ENCODE peak calls at places on chromosomes 13 and 19, in eight cellular contexts. One of them, this sample, is unnamed.

GRCh38 chr13:34364633-34365032 is 546.7 kb downstream of the RFC3 start:
- DNase-seq in fibroblast of mammary gland: peak; percentile 18
- DNase-seq in astrocyte: peak; percentile 44
- DNase-seq in iris pigment epithelial cell: peak; percentile 65
- DNase-seq in stimulated activated CD8-positive, alpha-beta memory T cell treated with anti-CD3 and anti-CD28 coated beads, Interleukin-15, amount 100 ng/mL, for 4 hours: no peak
- DNase-seq in stimulated activated CD4-positive, alpha-beta T cell treated with anti-CD3 and anti-CD28 coated beads, Interleukin-2, amount 100 ng/mL, for 24 hours: no peak
- DNase-seq in activated gamma-delta T cell treated with Interleukin-2 at 50 U/mL for 16 hours: no peak
- DNase-seq in GM03348: no peak
- DNase-seq in this sample: peak; percentile 64

GRCh38 chr19:246551-246950 is 44.7 kb downstream of the PLPP2 start:
- DNase-seq in fibroblast of mammary gland: no peak
- DNase-seq in activated gamma-delta T cell treated with Interleukin-2 at 50 U/mL for 16 hours: no peak
- DNase-seq in GM03348: no peak
- DNase-seq in stimulated activated CD4-positive, alpha-beta T cell treated with anti-CD3 and anti-CD28 coated beads, Interleukin-2, amount 100 ng/mL, for 24 hours: no peak
- DNase-seq in stimulated activated CD8-positive, alpha-beta memory T cell treated with anti-CD3 and anti-CD28 coated beads, Interleukin-15, amount 100 ng/mL, for 4 hours: no peak
- DNase-seq in astrocyte: no peak
- DNase-seq in iris pigment epithelial cell: no peak
- DNase-seq in this sample: no peak

GRCh38 chr13:98454389-98454881 is 122.5 kb downstream of the STK24 start:
- DNase-seq in GM03348: peak; percentile 81
- DNase-seq in stimulated activated CD8-positive, alpha-beta memory T cell treated with anti-CD3 and anti-CD28 coated beads, Interleukin-15, amount 100 ng/mL, for 4 hours: no peak
- DNase-seq in fibroblast of mammary gland: peak; percentile 94
- DNase-seq in iris pigment epithelial cell: peak; percentile 84
- DNase-seq in astrocyte: peak; percentile 88
- DNase-seq in stimulated activated CD4-positive, alpha-beta T cell treated with anti-CD3 and anti-CD28 coated beads, Interleukin-2, amount 100 ng/mL, for 24 hours: no peak
- DNase-seq in activated gamma-delta T cell treated with Interleukin-2 at 50 U/mL for 16 hours: no peak
- DNase-seq in this sample: peak; percentile 67

GRCh38 chr19:15331419-15332310 is 674 bp downstream of the BRD4 start:
- DNase-seq in astrocyte: no peak
- DNase-seq in stimulated activated CD8-positive, alpha-beta memory T cell treated with anti-CD3 and anti-CD28 coated beads, Interleukin-15, amount 100 ng/mL, for 4 hours: peak; percentile 62
- DNase-seq in GM03348: peak; percentile 83
- DNase-seq in fibroblast of mammary gland: peak; percentile 39
- DNase-seq in activated gamma-delta T cell treated with Interleukin-2 at 50 U/mL for 16 hours: peak; percentile 47
- DNase-seq in stimulated activated CD4-positive, alpha-beta T cell treated with anti-CD3 and anti-CD28 coated beads, Interleukin-2, amount 100 ng/mL, for 24 hours: peak; percentile 70
- DNase-seq in iris pigment epithelial cell: peak; percentile 44
- DNase-seq in this sample: no peak

GRCh38 chr13:66224644-66225043 is 1005.5 kb downstream of the PCDH9 start:
- DNase-seq in stimulated activated CD8-positive, alpha-beta memory T cell treated with anti-CD3 and anti-CD28 coated beads, Interleukin-15, amount 100 ng/mL, for 4 hours: no peak
- DNase-seq in astrocyte: no peak
- DNase-seq in iris pigment epithelial cell: no peak
- DNase-seq in GM03348: no peak
- DNase-seq in fibroblast of mammary gland: no peak
- DNase-seq in stimulated activated CD4-positive, alpha-beta T cell treated with anti-CD3 and anti-CD28 coated beads, Interleukin-2, amount 100 ng/mL, for 24 hours: no peak
- DNase-seq in activated gamma-delta T cell treated with Interleukin-2 at 50 U/mL for 16 hours: no peak
- DNase-seq in this sample: no peak

GRCh38 chr13:80336335-80336734 is 4.6 kb downstream of the SPRY2 start:
- DNase-seq in fibroblast of mammary gland: peak; percentile 52
- DNase-seq in GM03348: no peak
- DNase-seq in stimulated activated CD8-positive, alpha-beta memory T cell treated with anti-CD3 and anti-CD28 coated beads, Interleukin-15, amount 100 ng/mL, for 4 hours: no peak
- DNase-seq in activated gamma-delta T cell treated with Interleukin-2 at 50 U/mL for 16 hours: no peak
- DNase-seq in stimulated activated CD4-positive, alpha-beta T cell treated with anti-CD3 and anti-CD28 coated beads, Interleukin-2, amount 100 ng/mL, for 24 hours: no peak
- DNase-seq in iris pigment epithelial cell: peak; percentile 24
- DNase-seq in astrocyte: peak; percentile 29
- DNase-seq in this sample: no peak

GRCh38 chr13:40631605-40632004 is 34.8 kb downstream of the FOXO1 start:
- DNase-seq in astrocyte: no peak
- DNase-seq in iris pigment epithelial cell: no peak
- DNase-seq in activated gamma-delta T cell treated with Interleukin-2 at 50 U/mL for 16 hours: no peak
- DNase-seq in GM03348: no peak
- DNase-seq in stimulated activated CD8-positive, alpha-beta memory T cell treated with anti-CD3 and anti-CD28 coated beads, Interleukin-15, amount 100 ng/mL, for 4 hours: no peak
- DNase-seq in fibroblast of mammary gland: no peak
- DNase-seq in stimulated activated CD4-positive, alpha-beta T cell treated with anti-CD3 and anti-CD28 coated beads, Interleukin-2, amount 100 ng/mL, for 24 hours: no peak
- DNase-seq in this sample: no peak

GRCh38 chr13:66996503-66996902 is 233.6 kb downstream of the PCDH9 start:
- DNase-seq in stimulated activated CD8-positive, alpha-beta memory T cell treated with anti-CD3 and anti-CD28 coated beads, Interleukin-15, amount 100 ng/mL, for 4 hours: no peak
- DNase-seq in stimulated activated CD4-positive, alpha-beta T cell treated with anti-CD3 and anti-CD28 coated beads, Interleukin-2, amount 100 ng/mL, for 24 hours: no peak
- DNase-seq in astrocyte: no peak
- DNase-seq in activated gamma-delta T cell treated with Interleukin-2 at 50 U/mL for 16 hours: no peak
- DNase-seq in GM03348: no peak
- DNase-seq in fibroblast of mammary gland: no peak
- DNase-seq in iris pigment epithelial cell: peak; percentile 34
- DNase-seq in this sample: no peak

GRCh38 chr19:6589711-6590457 is 1.1 kb downstream of the CD70 start:
- DNase-seq in stimulated activated CD4-positive, alpha-beta T cell treated with anti-CD3 and anti-CD28 coated beads, Interleukin-2, amount 100 ng/mL, for 24 hours: no peak
- DNase-seq in stimulated activated CD8-positive, alpha-beta memory T cell treated with anti-CD3 and anti-CD28 coated beads, Interleukin-15, amount 100 ng/mL, for 4 hours: no peak
- DNase-seq in GM03348: no peak
- DNase-seq in iris pigment epithelial cell: no peak
- DNase-seq in astrocyte: no peak
- DNase-seq in activated gamma-delta T cell treated with Interleukin-2 at 50 U/mL for 16 hours: no peak
- DNase-seq in fibroblast of mammary gland: no peak
- DNase-seq in this sample: no peak

GRCh38 chr19:6088677-6089063 is 21.6 kb downstream of the RFX2 start:
- DNase-seq in fibroblast of mammary gland: peak; percentile 76
- DNase-seq in stimulated activated CD8-positive, alpha-beta memory T cell treated with anti-CD3 and anti-CD28 coated beads, Interleukin-15, amount 100 ng/mL, for 4 hours: no peak
- DNase-seq in astrocyte: peak; percentile 67
- DNase-seq in GM03348: peak; percentile 20
- DNase-seq in stimulated activated CD4-positive, alpha-beta T cell treated with anti-CD3 and anti-CD28 coated beads, Interleukin-2, amount 100 ng/mL, for 24 hours: no peak
- DNase-seq in iris pigment epithelial cell: peak; percentile 45
- DNase-seq in activated gamma-delta T cell treated with Interleukin-2 at 50 U/mL for 16 hours: no peak
- DNase-seq in this sample: peak; percentile 37

GRCh38 chr13:101556676-101557121 is 104.2 kb downstream of the ITGBL1 start:
- DNase-seq in stimulated activated CD8-positive, alpha-beta memory T cell treated with anti-CD3 and anti-CD28 coated beads, Interleukin-15, amount 100 ng/mL, for 4 hours: no peak
- DNase-seq in activated gamma-delta T cell treated with Interleukin-2 at 50 U/mL for 16 hours: no peak
- DNase-seq in iris pigment epithelial cell: peak; percentile 49
- DNase-seq in astrocyte: no peak
- DNase-seq in fibroblast of mammary gland: peak; percentile 81
- DNase-seq in GM03348: peak; percentile 69
- DNase-seq in stimulated activated CD4-positive, alpha-beta T cell treated with anti-CD3 and anti-CD28 coated beads, Interleukin-2, amount 100 ng/mL, for 24 hours: no peak
- DNase-seq in this sample: no peak

GRCh38 chr19:1243768-1244692 is 2.5 kb downstream of the ATP5F1D start:
- DNase-seq in stimulated activated CD8-positive, alpha-beta memory T cell treated with anti-CD3 and anti-CD28 coated beads, Interleukin-15, amount 100 ng/mL, for 4 hours: peak; percentile 76
- DNase-seq in fibroblast of mammary gland: peak; percentile 83
- DNase-seq in activated gamma-delta T cell treated with Interleukin-2 at 50 U/mL for 16 hours: peak; percentile 92
- DNase-seq in GM03348: peak; percentile 90
- DNase-seq in iris pigment epithelial cell: peak; percentile 77
- DNase-seq in astrocyte: peak; percentile 51
- DNase-seq in stimulated activated CD4-positive, alpha-beta T cell treated with anti-CD3 and anti-CD28 coated beads, Interleukin-2, amount 100 ng/mL, for 24 hours: peak; percentile 86
- DNase-seq in this sample: peak; percentile 65

GRCh38 chr13:39942177-39942900 is 286.9 kb downstream of the COG6 start:
- DNase-seq in iris pigment epithelial cell: no peak
- DNase-seq in stimulated activated CD4-positive, alpha-beta T cell treated with anti-CD3 and anti-CD28 coated beads, Interleukin-2, amount 100 ng/mL, for 24 hours: no peak
- DNase-seq in stimulated activated CD8-positive, alpha-beta memory T cell treated with anti-CD3 and anti-CD28 coated beads, Interleukin-15, amount 100 ng/mL, for 4 hours: no peak
- DNase-seq in activated gamma-delta T cell treated with Interleukin-2 at 50 U/mL for 16 hours: no peak
- DNase-seq in astrocyte: no peak
- DNase-seq in GM03348: no peak
- DNase-seq in fibroblast of mammary gland: no peak
- DNase-seq in this sample: no peak

GRCh38 chr19:10408511-10409291 is 5.4 kb upstream of the CDC37 start:
- DNase-seq in iris pigment epithelial cell: no peak
- DNase-seq in stimulated activated CD8-positive, alpha-beta memory T cell treated with anti-CD3 and anti-CD28 coated beads, Interleukin-15, amount 100 ng/mL, for 4 hours: no peak
- DNase-seq in activated gamma-delta T cell treated with Interleukin-2 at 50 U/mL for 16 hours: peak; percentile 51
- DNase-seq in fibroblast of mammary gland: no peak
- DNase-seq in stimulated activated CD4-positive, alpha-beta T cell treated with anti-CD3 and anti-CD28 coated beads, Interleukin-2, amount 100 ng/mL, for 24 hours: peak; percentile 68
- DNase-seq in GM03348: no peak
- DNase-seq in astrocyte: no peak
- DNase-seq in this sample: no peak

GRCh38 chr19:765179-765738 is 14.3 kb downstream of the MISP start:
- DNase-seq in stimulated activated CD4-positive, alpha-beta T cell treated with anti-CD3 and anti-CD28 coated beads, Interleukin-2, amount 100 ng/mL, for 24 hours: no peak
- DNase-seq in fibroblast of mammary gland: no peak
- DNase-seq in activated gamma-delta T cell treated with Interleukin-2 at 50 U/mL for 16 hours: no peak
- DNase-seq in astrocyte: no peak
- DNase-seq in iris pigment epithelial cell: no peak
- DNase-seq in GM03348: no peak
- DNase-seq in stimulated activated CD8-positive, alpha-beta memory T cell treated with anti-CD3 and anti-CD28 coated beads, Interleukin-15, amount 100 ng/mL, for 4 hours: no peak
- DNase-seq in this sample: no peak

GRCh38 chr13:80012281-80012680 is 328.6 kb downstream of the SPRY2 start:
- DNase-seq in stimulated activated CD8-positive, alpha-beta memory T cell treated with anti-CD3 and anti-CD28 coated beads, Interleukin-15, amount 100 ng/mL, for 4 hours: no peak
- DNase-seq in astrocyte: no peak
- DNase-seq in iris pigment epithelial cell: peak; percentile 11
- DNase-seq in stimulated activated CD4-positive, alpha-beta T cell treated with anti-CD3 and anti-CD28 coated beads, Interleukin-2, amount 100 ng/mL, for 24 hours: no peak
- DNase-seq in GM03348: no peak
- DNase-seq in activated gamma-delta T cell treated with Interleukin-2 at 50 U/mL for 16 hours: no peak
- DNase-seq in fibroblast of mammary gland: peak; percentile 55
- DNase-seq in this sample: no peak

GRCh38 chr13:59906413-59907027 is 257.2 kb downstream of the DIAPH3 start:
- DNase-seq in stimulated activated CD8-positive, alpha-beta memory T cell treated with anti-CD3 and anti-CD28 coated beads, Interleukin-15, amount 100 ng/mL, for 4 hours: no peak
- DNase-seq in stimulated activated CD4-positive, alpha-beta T cell treated with anti-CD3 and anti-CD28 coated beads, Interleukin-2, amount 100 ng/mL, for 24 hours: no peak
- DNase-seq in astrocyte: peak; percentile 7
- DNase-seq in iris pigment epithelial cell: peak; percentile 64
- DNase-seq in activated gamma-delta T cell treated with Interleukin-2 at 50 U/mL for 16 hours: no peak
- DNase-seq in fibroblast of mammary gland: peak; percentile 60
- DNase-seq in GM03348: peak; percentile 60
- DNase-seq in this sample: peak; percentile 37

This sample was measured in brain microvascular endothelial cell.